ENCODE peak calls at places on chromosomes 11 and 22, in four cellular contexts. Y, K, J and M are unnamed samples.

GRCh38 chr11:46162700-46163099 is 41.4 kb upstream of the PHF21A start:
- DNase-seq in J (no peak), K (no peak), Y (no peak), M (no peak)

GRCh38 chr11:24837112-24837511 is 340.3 kb downstream of the LUZP2 start:
- DNase-seq in K (no peak), Y (no peak), J (no peak), M (no peak)

GRCh38 chr22:20135265-20135664 is 3.7 kb downstream of the ZDHHC8 start:
- DNase-seq in Y (no peak), K (no peak), J (no peak), M (no peak)

GRCh38 chr11:91986218-91986617 is 238.4 kb upstream of the FAT3 start:
- DNase-seq in K (no peak), Y (no peak), J (no peak), M (no peak)

GRCh38 chr22:22882033-22882717 is 5.4 kb upstream of the IGLL5 start:
- DNase-seq in K (no peak), J (peak), Y (no peak), M (no peak)

GRCh38 chr22:39152511-39153219 is at the start of gene CBX7:
- DNase-seq in J (peak), Y (peak), K (peak), M (peak)

GRCh38 chr11:128685383-128686044 is 8.4 kb upstream of the FLI1 start:
- DNase-seq in Y (no peak), J (no peak), K (no peak), M (no peak)

GRCh38 chr11:131534031-131534430 is 163.6 kb downstream of the NTM start:
- DNase-seq in Y (no peak), J (no peak), K (no peak), M (no peak)